ENCODE peak calls at places on chromosomes 11 and 22, in five cellular contexts. Q, A, I, W and J are unnamed samples.

GRCh38 chr11:94144233-94144632 is 15.6 kb downstream of the PANX1 start:
- DNase-seq in Q (no peak), A (no peak), I (no peak), W (no peak), J (no peak)

GRCh38 chr11:34240150-34240494 is 117.7 kb downstream of the ABTB2 start:
- DNase-seq in Q (no peak), A (no peak), I (no peak), W (no peak), J (no peak)

GRCh38 chr11:19121646-19122045 is 4.7 kb downstream of the ZDHHC13 start:
- DNase-seq in Q (no peak), A (no peak), I (no peak), W (no peak), J (no peak)

GRCh38 chr11:96390403-96390830 is 604 bp downstream of the JRKL start:
- DNase-seq in Q (no peak), A (no peak), I (no peak), W (no peak), J (no peak)

GRCh38 chr11:77080643-77081210 is 14.0 kb downstream of the CAPN5 start:
- DNase-seq in Q (no peak), A (no peak), I (no peak), W (no peak), J (no peak)

GRCh38 chr22:20219667-20220628 is 48.2 kb downstream of the RTN4R start:
- DNase-seq in Q (no peak), A (no peak), I (no peak), W (no peak), J (no peak)

GRCh38 chr22:31378123-31378522 is 21.3 kb upstream of the DRG1 start:
- DNase-seq in Q (no peak), A (no peak), I (no peak), W (no peak), J (no peak)

GRCh38 chr11:3158131-3158591 is 6.9 kb downstream of the OSBPL5 start:
- DNase-seq in Q (no peak), A (no peak), I (no peak), W (no peak), J (no peak)

GRCh38 chr22:39150848-39151215 is 1.6 kb downstream of the CBX7 start:
- DNase-seq in Q (no peak), A (no peak), I (no peak), W (peak), J (no peak)

GRCh38 chr11:124707813-124708212 is 31.9 kb upstream of the NRGN start:
- DNase-seq in Q (no peak), A (no peak), I (no peak), W (no peak), J (no peak)

GRCh38 chr11:131683131-131683530 is 312.7 kb downstream of the NTM start:
- DNase-seq in Q (no peak), A (no peak), I (no peak), W (no peak), J (no peak)

GRCh38 chr11:66478823-66479740 is 1.2 kb upstream of the DPP3 start:
- DNase-seq in Q (no peak), A (peak), I (peak), W (no peak), J (no peak)

GRCh38 chr11:77188323-77188911 is 60.4 kb downstream of the MYO7A start:
- DNase-seq in Q (peak), A (peak), I (peak), W (peak), J (peak)

GRCh38 chr11:59173080-59173963 is 1.4 kb downstream of the DTX4 start:
- DNase-seq in Q (no peak), A (no peak), I (peak), W (peak), J (no peak)

GRCh38 chr22:38313384-38313955 is 3.8 kb downstream of the CSNK1E start:
- DNase-seq in Q (no peak), A (peak), I (peak), W (no peak), J (no peak)

GRCh38 chr11:78646564-78647185 is 72.0 kb upstream of the NARS2 start:
- DNase-seq in Q (peak), A (peak), I (peak), W (no peak), J (no peak)

GRCh38 chr11:107957109-107957588 is 28.9 kb downstream of the RAB39A start:
- DNase-seq in Q (no peak), A (no peak), I (no peak), W (peak), J (no peak)

GRCh38 chr11:65611758-65612603 is 2.0 kb downstream of the MAP3K11 start:
- DNase-seq in Q (no peak), A (no peak), I (no peak), W (no peak), J (no peak)

GRCh38 chr11:12719221-12719620 is 45.0 kb downstream of the TEAD1 start:
- DNase-seq in Q (no peak), A (no peak), I (no peak), W (no peak), J (no peak)

GRCh38 chr11:7098235-7098832 is 9.5 kb downstream of the RBMXL2 start:
- DNase-seq in Q (no peak), A (no peak), I (no peak), W (peak), J (no peak)

GRCh38 chr22:30425616-30426394 is at the start of gene MTFP1:
- DNase-seq in Q (no peak), A (peak), I (peak), W (peak), J (peak)

GRCh38 chr11:1224491-1225385 is 1.9 kb downstream of the MUC5B start:
- DNase-seq in Q (no peak), A (no peak), I (peak), W (no peak), J (no peak)

GRCh38 chr11:63920126-63920869 is 3.3 kb upstream of the RCOR2 start:
- DNase-seq in Q (no peak), A (peak), I (peak), W (peak), J (no peak)